ENCODE peak calls at places on chromosomes 2 and 18, in seven cellular contexts. O is left colon; I is activated CD8-positive, alpha-beta memory T cell treated with anti-CD3 and anti-CD28 coated beads for 1 hour; R is stimulated activated CD4-positive, alpha-beta T cell treated with anti-CD3 and anti-CD28 coated beads, Interleukin-1b, Interleukin-23, amount 100 ng/mL, for 48 hours; W is M059J; X is HTR-8/SVneo; T is heart left ventricle. Z is an unnamed sample.

GRCh38 chr2:5693288-5694015 is 1.3 kb downstream of the SOX11 start:
- DNase-seq in O (no peak), I (no peak), R (no peak), W (no peak), X (no peak), T (no peak), Z (no peak)

GRCh38 chr18:56148373-56148772 is 490.0 kb downstream of the TXNL1 start:
- DNase-seq in O (no peak), I (no peak), R (no peak), W (peak; percentile 92), X (no peak), T (no peak), Z (peak; percentile 77)

GRCh38 chr2:28394331-28394877 is 1.7 kb downstream of the FOSL2 start:
- DNase-seq in O (peak; percentile 76), I (no peak), R (no peak), W (peak; percentile 64), X (no peak), T (peak; percentile 65), Z (peak; percentile 70)

GRCh38 chr2:10489842-10490555 is 41.9 kb upstream of the ODC1 start:
- DNase-seq in O (no peak), I (no peak), R (no peak), W (no peak), X (no peak), T (no peak), Z (peak; percentile 33)

GRCh38 chr2:43018179-43019024 is 208.0 kb downstream of the ZFP36L2 start:
- DNase-seq in O (peak; percentile 83), I (no peak), R (no peak), W (no peak), X (peak; percentile 64), T (peak; percentile 87), Z (peak; percentile 97)

GRCh38 chr2:200369886-200370285 is 63.4 kb downstream of the SPATS2L start:
- DNase-seq in O (no peak), I (no peak), R (no peak), W (no peak), X (no peak), T (no peak), Z (no peak)

GRCh38 chr2:228102949-228103348 is 78.5 kb downstream of the SPHKAP start:
- DNase-seq in O (no peak), I (no peak), R (peak; percentile 1), W (peak; percentile 68), X (no peak), T (no peak), Z (no peak)

GRCh38 chr18:3458952-3459853 is 9.2 kb downstream of the TGIF1 start:
- DNase-seq in O (no peak), I (no peak), R (peak; percentile 28), W (peak; percentile 71), X (no peak), T (no peak), Z (peak; percentile 81)

GRCh38 chr18:47996091-47996541 is 65.7 kb upstream of the SMAD2 start:
- DNase-seq in O (no peak), I (no peak), R (no peak), W (peak; percentile 13), X (no peak), T (no peak), Z (no peak)

GRCh38 chr2:109535217-109535946 is 78.4 kb downstream of the SEPTIN10 start:
- DNase-seq in O (no peak), I (no peak), R (no peak), W (no peak), X (no peak), T (no peak), Z (no peak)

GRCh38 chr2:215489288-215489848 is 53.5 kb upstream of the FN1 start:
- DNase-seq in O (no peak), I (no peak), R (no peak), W (no peak), X (no peak), T (no peak), Z (no peak)

GRCh38 chr2:126790987-126791780 is 107.5 kb upstream of the TEX51 start:
- DNase-seq in O (peak; percentile 16), I (no peak), R (no peak), W (no peak), X (no peak), T (no peak), Z (no peak)

GRCh38 chr2:128263902-128264331 is 54.8 kb downstream of the HS6ST1 start:
- DNase-seq in O (peak; percentile 70), I (no peak), R (no peak), W (no peak), X (no peak), T (no peak), Z (no peak)

GRCh38 chr2:73080321-73081131 is 9.0 kb upstream of the SFXN5 start:
- DNase-seq in O (no peak), I (no peak), R (no peak), W (no peak), X (no peak), T (peak; percentile 18), Z (no peak)

GRCh38 chr2:86372641-86373502 is 35.4 kb upstream of the REEP1 start:
- DNase-seq in O (no peak), I (no peak), R (no peak), W (peak; percentile 55), X (peak; percentile 49), T (no peak), Z (peak; percentile 45)

GRCh38 chr2:240319855-240320560 is 115.5 kb upstream of the GPC1 start:
- DNase-seq in O (no peak), I (no peak), R (no peak), W (peak; percentile 67), X (peak; percentile 83), T (peak; percentile 83), Z (peak; percentile 65)

GRCh38 chr18:67864677-67865340 is 348.3 kb upstream of the DSEL start:
- DNase-seq in O (no peak), I (no peak), R (no peak), W (peak; percentile 79), X (no peak), T (no peak), Z (peak; percentile 81)

GRCh38 chr2:238956676-238957075 is 108.8 kb downstream of the TWIST2 start:
- DNase-seq in O (no peak), I (no peak), R (no peak), W (no peak), X (no peak), T (no peak), Z (no peak)